ENCODE peak calls at places on chromosome 15, in five cellular contexts. One of them, this sample, is unnamed.

GRCh38 chr15:58562135-58562534 is 130.3 kb downstream of the LIPC start:
- DNase-seq in NCI-H1105: peak
- DNase-seq in EL: no peak
- DNase-seq in activated CD8-positive, alpha-beta memory T cell treated with anti-CD3 and anti-CD28 coated beads, Interleukin-2, amount 10 ng/mL, durations not matched to agents 7 days and 5 days: no peak
- DNase-seq in GM12878: no peak
- DNase-seq in this sample: no peak

GRCh38 chr15:88954431-88955277 is 41.5 kb upstream of the MFGE8 start:
- DNase-seq in NCI-H1105: no peak
- DNase-seq in GM12878: no peak
- DNase-seq in EL: no peak
- DNase-seq in activated CD8-positive, alpha-beta memory T cell treated with anti-CD3 and anti-CD28 coated beads, Interleukin-2, amount 10 ng/mL, durations not matched to agents 7 days and 5 days: no peak
- DNase-seq in this sample: peak

GRCh38 chr15:75966073-75966472 is 46.2 kb downstream of the NRG4 start:
- DNase-seq in NCI-H1105: no peak
- DNase-seq in GM12878: no peak
- DNase-seq in EL: peak
- DNase-seq in activated CD8-positive, alpha-beta memory T cell treated with anti-CD3 and anti-CD28 coated beads, Interleukin-2, amount 10 ng/mL, durations not matched to agents 7 days and 5 days: no peak
- DNase-seq in this sample: no peak

GRCh38 chr15:38557855-38558713 is 6.5 kb downstream of the RASGRP1 start:
- DNase-seq in activated CD8-positive, alpha-beta memory T cell treated with anti-CD3 and anti-CD28 coated beads, Interleukin-2, amount 10 ng/mL, durations not matched to agents 7 days and 5 days: no peak
- DNase-seq in GM12878: no peak
- DNase-seq in EL: no peak
- DNase-seq in NCI-H1105: no peak
- DNase-seq in this sample: no peak

GRCh38 chr15:28113426-28114113 is 14.5 kb upstream of the OCA2 start:
- DNase-seq in GM12878: no peak
- DNase-seq in EL: no peak
- DNase-seq in NCI-H1105: no peak
- DNase-seq in activated CD8-positive, alpha-beta memory T cell treated with anti-CD3 and anti-CD28 coated beads, Interleukin-2, amount 10 ng/mL, durations not matched to agents 7 days and 5 days: no peak
- DNase-seq in this sample: no peak

GRCh38 chr15:35194296-35194695 is 109.2 kb upstream of the NANOGP8 start:
- DNase-seq in EL: no peak
- DNase-seq in NCI-H1105: no peak
- DNase-seq in activated CD8-positive, alpha-beta memory T cell treated with anti-CD3 and anti-CD28 coated beads, Interleukin-2, amount 10 ng/mL, durations not matched to agents 7 days and 5 days: no peak
- DNase-seq in GM12878: no peak
- DNase-seq in this sample: no peak

GRCh38 chr15:88701561-88702095 is 62.8 kb downstream of the ISG20 start:
- DNase-seq in activated CD8-positive, alpha-beta memory T cell treated with anti-CD3 and anti-CD28 coated beads, Interleukin-2, amount 10 ng/mL, durations not matched to agents 7 days and 5 days: peak
- DNase-seq in GM12878: no peak
- DNase-seq in EL: peak
- DNase-seq in NCI-H1105: no peak
- DNase-seq in this sample: no peak

GRCh38 chr15:36594556-36595090 is 15.2 kb downstream of the CDIN1 start:
- DNase-seq in EL: no peak
- DNase-seq in NCI-H1105: no peak
- DNase-seq in GM12878: no peak
- DNase-seq in activated CD8-positive, alpha-beta memory T cell treated with anti-CD3 and anti-CD28 coated beads, Interleukin-2, amount 10 ng/mL, durations not matched to agents 7 days and 5 days: no peak
- DNase-seq in this sample: no peak

GRCh38 chr15:43966646-43967045 is 139.8 kb downstream of the WDR76 start:
- DNase-seq in NCI-H1105: no peak
- DNase-seq in EL: no peak
- DNase-seq in GM12878: no peak
- DNase-seq in activated CD8-positive, alpha-beta memory T cell treated with anti-CD3 and anti-CD28 coated beads, Interleukin-2, amount 10 ng/mL, durations not matched to agents 7 days and 5 days: no peak
- DNase-seq in this sample: no peak

GRCh38 chr15:58260186-58260910 is 122.2 kb downstream of the AQP9 start:
- DNase-seq in NCI-H1105: peak
- DNase-seq in activated CD8-positive, alpha-beta memory T cell treated with anti-CD3 and anti-CD28 coated beads, Interleukin-2, amount 10 ng/mL, durations not matched to agents 7 days and 5 days: no peak
- DNase-seq in EL: peak
- DNase-seq in GM12878: no peak
- DNase-seq in this sample: no peak

GRCh38 chr15:71629147-71629760 is 181.1 kb upstream of the NR2E3 start:
- DNase-seq in NCI-H1105: no peak
- DNase-seq in GM12878: no peak
- DNase-seq in EL: no peak
- DNase-seq in activated CD8-positive, alpha-beta memory T cell treated with anti-CD3 and anti-CD28 coated beads, Interleukin-2, amount 10 ng/mL, durations not matched to agents 7 days and 5 days: no peak
- DNase-seq in this sample: no peak

GRCh38 chr15:61828008-61828407 is 232.2 kb downstream of the VPS13C start:
- DNase-seq in activated CD8-positive, alpha-beta memory T cell treated with anti-CD3 and anti-CD28 coated beads, Interleukin-2, amount 10 ng/mL, durations not matched to agents 7 days and 5 days: no peak
- DNase-seq in NCI-H1105: no peak
- DNase-seq in EL: no peak
- DNase-seq in GM12878: no peak
- DNase-seq in this sample: no peak

GRCh38 chr15:101316529-101316928 is 21.5 kb upstream of the SNRPA1 start:
- DNase-seq in EL: no peak
- DNase-seq in NCI-H1105: no peak
- DNase-seq in GM12878: no peak
- DNase-seq in activated CD8-positive, alpha-beta memory T cell treated with anti-CD3 and anti-CD28 coated beads, Interleukin-2, amount 10 ng/mL, durations not matched to agents 7 days and 5 days: no peak
- DNase-seq in this sample: no peak

GRCh38 chr15:29420188-29420587 is 150.6 kb upstream of the NSMCE3 start:
- DNase-seq in GM12878: no peak
- DNase-seq in EL: no peak
- DNase-seq in NCI-H1105: no peak
- DNase-seq in activated CD8-positive, alpha-beta memory T cell treated with anti-CD3 and anti-CD28 coated beads, Interleukin-2, amount 10 ng/mL, durations not matched to agents 7 days and 5 days: no peak
- DNase-seq in this sample: no peak

GRCh38 chr15:78024141-78024567 is 53.4 kb downstream of the TBC1D2B start:
- DNase-seq in EL: no peak
- DNase-seq in GM12878: no peak
- DNase-seq in NCI-H1105: no peak
- DNase-seq in activated CD8-positive, alpha-beta memory T cell treated with anti-CD3 and anti-CD28 coated beads, Interleukin-2, amount 10 ng/mL, durations not matched to agents 7 days and 5 days: peak
- DNase-seq in this sample: no peak

GRCh38 chr15:23422946-23423708 is 23.9 kb downstream of the GOLGA6L2 start:
- DNase-seq in NCI-H1105: no peak
- DNase-seq in GM12878: no peak
- DNase-seq in EL: peak
- DNase-seq in activated CD8-positive, alpha-beta memory T cell treated with anti-CD3 and anti-CD28 coated beads, Interleukin-2, amount 10 ng/mL, durations not matched to agents 7 days and 5 days: no peak
- DNase-seq in this sample: no peak

GRCh38 chr15:84898761-84899160 is 14.3 kb downstream of the SLC28A1 start:
- DNase-seq in GM12878: no peak
- DNase-seq in activated CD8-positive, alpha-beta memory T cell treated with anti-CD3 and anti-CD28 coated beads, Interleukin-2, amount 10 ng/mL, durations not matched to agents 7 days and 5 days: no peak
- DNase-seq in EL: no peak
- DNase-seq in NCI-H1105: no peak
- DNase-seq in this sample: no peak

GRCh38 chr15:72688697-72689096 is 2.7 kb downstream of the BBS4 start:
- DNase-seq in GM12878: no peak
- DNase-seq in activated CD8-positive, alpha-beta memory T cell treated with anti-CD3 and anti-CD28 coated beads, Interleukin-2, amount 10 ng/mL, durations not matched to agents 7 days and 5 days: no peak
- DNase-seq in EL: no peak
- DNase-seq in NCI-H1105: no peak
- DNase-seq in this sample: no peak

This sample was measured in amygdala.